ENCODE peak calls at places on chromosomes 13 and 19, in six cellular contexts. One of them, this sample, is unnamed.
A peak's percentile ranks its signal among the peaks of the same experiment; 100 is the strongest.

GRCh38 chr13:109191422-109191821 is 562.0 kb downstream of the MYO16 start:
- DNase-seq in H9: no peak
- DNase-seq in trophoblast cell: no peak
- DNase-seq in mesenchymal stem cell: no peak
- DNase-seq in H1: no peak
- DNase-seq in neuronal stem cell: no peak
- DNase-seq in this sample: no peak

GRCh38 chr13:110499621-110500281 is 61.8 kb downstream of the RAB20 start:
- DNase-seq in mesenchymal stem cell: peak; percentile 97
- DNase-seq in H1: no peak
- DNase-seq in trophoblast cell: no peak
- DNase-seq in neuronal stem cell: no peak
- DNase-seq in H9: no peak
- DNase-seq in this sample: peak; percentile 50

GRCh38 chr19:15180451-15181390 is 20.1 kb downstream of the NOTCH3 start:
- DNase-seq in neuronal stem cell: no peak
- DNase-seq in trophoblast cell: peak; percentile 81
- DNase-seq in mesenchymal stem cell: no peak
- DNase-seq in H9: peak; percentile 93
- DNase-seq in H1: peak; percentile 81
- DNase-seq in this sample: no peak

GRCh38 chr13:36819811-36820140 is 754 bp downstream of the RFXAP start:
- DNase-seq in H1: no peak
- DNase-seq in mesenchymal stem cell: peak; percentile 40
- DNase-seq in neuronal stem cell: peak; percentile 9
- DNase-seq in trophoblast cell: no peak
- DNase-seq in H9: peak; percentile 38
- DNase-seq in this sample: peak; percentile 36

GRCh38 chr13:45393941-45394570 is 24.1 kb downstream of the SLC25A30 start:
- DNase-seq in trophoblast cell: peak; percentile 52
- DNase-seq in H1: peak; percentile 49
- DNase-seq in mesenchymal stem cell: peak; percentile 55
- DNase-seq in H9: peak; percentile 72
- DNase-seq in neuronal stem cell: peak; percentile 48
- DNase-seq in this sample: peak; percentile 54

GRCh38 chr19:46191972-46192371 is 37.6 kb upstream of the IGFL1 start:
- DNase-seq in mesenchymal stem cell: no peak
- DNase-seq in trophoblast cell: no peak
- DNase-seq in H1: no peak
- DNase-seq in neuronal stem cell: no peak
- DNase-seq in H9: no peak
- DNase-seq in this sample: no peak

GRCh38 chr19:17479325-17479791 is 9.0 kb downstream of the SLC27A1 start:
- DNase-seq in H9: no peak
- DNase-seq in neuronal stem cell: no peak
- DNase-seq in H1: no peak
- DNase-seq in mesenchymal stem cell: peak; percentile 30
- DNase-seq in trophoblast cell: peak; percentile 78
- DNase-seq in this sample: peak; percentile 76

GRCh38 chr13:83065136-83065535 is 817.1 kb downstream of the SLITRK1 start:
- DNase-seq in H1: no peak
- DNase-seq in mesenchymal stem cell: peak; percentile 54
- DNase-seq in neuronal stem cell: no peak
- DNase-seq in trophoblast cell: no peak
- DNase-seq in H9: no peak
- DNase-seq in this sample: peak; percentile 63

GRCh38 chr13:41859555-41859954 is 101.4 kb downstream of the VWA8 start:
- DNase-seq in H1: no peak
- DNase-seq in trophoblast cell: no peak
- DNase-seq in H9: no peak
- DNase-seq in mesenchymal stem cell: peak; percentile 58
- DNase-seq in neuronal stem cell: no peak
- DNase-seq in this sample: no peak

GRCh38 chr19:38190061-38190460 is 34.0 kb downstream of the DPF1 start:
- DNase-seq in H9: no peak
- DNase-seq in trophoblast cell: no peak
- DNase-seq in neuronal stem cell: no peak
- DNase-seq in H1: no peak
- DNase-seq in mesenchymal stem cell: no peak
- DNase-seq in this sample: no peak

GRCh38 chr13:78323848-78324247 is 279.5 kb downstream of the POU4F1 start:
- DNase-seq in neuronal stem cell: no peak
- DNase-seq in H9: no peak
- DNase-seq in H1: no peak
- DNase-seq in trophoblast cell: no peak
- DNase-seq in mesenchymal stem cell: no peak
- DNase-seq in this sample: no peak

GRCh38 chr19:48578891-48579290 is 26.9 kb downstream of the SULT2B1 start:
- DNase-seq in trophoblast cell: peak; percentile 43
- DNase-seq in H9: no peak
- DNase-seq in mesenchymal stem cell: peak; percentile 34
- DNase-seq in H1: no peak
- DNase-seq in neuronal stem cell: no peak
- DNase-seq in this sample: peak; percentile 58

GRCh38 chr19:39411006-39411831 is 1.2 kb upstream of the PLEKHG2 start:
- DNase-seq in mesenchymal stem cell: peak; percentile 99
- DNase-seq in H1: peak; percentile 52
- DNase-seq in neuronal stem cell: no peak
- DNase-seq in trophoblast cell: peak; percentile 51
- DNase-seq in H9: no peak
- DNase-seq in this sample: peak; percentile 68

GRCh38 chr19:13795595-13796300 is 505 bp downstream of the ZSWIM4 start:
- DNase-seq in trophoblast cell: peak; percentile 42
- DNase-seq in mesenchymal stem cell: no peak
- DNase-seq in H9: peak; percentile 67
- DNase-seq in H1: no peak
- DNase-seq in neuronal stem cell: no peak
- DNase-seq in this sample: peak; percentile 28
- H3K18ac ChIP-seq in trophoblast cell: peak overlapping the region; percentile 66
- H3K18ac ChIP-seq in mesenchymal stem cell: peak overlapping the region; percentile 71
- H3K18ac ChIP-seq in H9: peak overlapping the region; percentile 72
- H3K18ac ChIP-seq in H1: no peak overlapping the region
- H3K18ac ChIP-seq in neuronal stem cell: peak overlapping the region; percentile 98
- H3K18ac ChIP-seq in this sample: peak overlapping the region; percentile 31

GRCh38 chr13:98253526-98253925 is 76.5 kb upstream of the RNF113B start:
- DNase-seq in neuronal stem cell: no peak
- DNase-seq in trophoblast cell: no peak
- DNase-seq in mesenchymal stem cell: peak; percentile 58
- DNase-seq in H1: no peak
- DNase-seq in H9: no peak
- DNase-seq in this sample: no peak

GRCh38 chr13:98258226-98258625 is 81.2 kb upstream of the RNF113B start:
- DNase-seq in mesenchymal stem cell: no peak
- DNase-seq in neuronal stem cell: no peak
- DNase-seq in H9: no peak
- DNase-seq in H1: no peak
- DNase-seq in trophoblast cell: no peak
- DNase-seq in this sample: no peak

GRCh38 chr13:98254541-98254940 is 77.5 kb upstream of the RNF113B start:
- DNase-seq in H9: no peak
- DNase-seq in trophoblast cell: no peak
- DNase-seq in mesenchymal stem cell: peak; percentile 71
- DNase-seq in H1: no peak
- DNase-seq in neuronal stem cell: no peak
- DNase-seq in this sample: peak; percentile 86

GRCh38 chr13:98251708-98252107 is 74.6 kb upstream of the RNF113B start:
- DNase-seq in H9: no peak
- DNase-seq in mesenchymal stem cell: no peak
- DNase-seq in trophoblast cell: peak; percentile 19
- DNase-seq in neuronal stem cell: no peak
- DNase-seq in H1: no peak
- DNase-seq in this sample: no peak

DNA sequence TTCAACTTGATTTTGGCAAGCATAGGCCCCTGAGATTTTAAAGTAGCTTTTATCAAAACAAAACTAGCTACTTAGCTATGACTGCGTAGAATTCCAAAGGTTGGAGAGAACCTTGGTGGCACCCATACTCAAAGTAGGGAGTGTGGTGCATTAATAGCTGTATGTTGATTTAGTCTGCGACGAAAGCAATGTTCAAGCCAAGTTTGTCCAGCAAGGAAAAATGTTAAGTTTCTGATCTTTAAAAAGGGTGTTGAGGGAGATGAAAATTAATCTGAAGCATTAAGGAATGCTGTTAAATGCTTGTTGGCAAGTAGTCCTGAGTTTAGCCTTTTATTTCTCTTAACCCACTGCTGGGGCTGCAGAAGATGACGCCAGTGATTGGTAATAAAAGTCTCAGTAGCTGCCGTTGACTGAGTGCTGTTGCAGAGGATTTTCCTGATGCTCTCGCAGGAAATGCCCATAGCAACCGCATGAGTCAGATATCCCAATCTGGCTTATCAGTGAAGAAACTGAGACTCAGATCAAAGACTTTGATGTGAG is 75.9 kb upstream of the RNF113B start:
- DNase-seq in H9: no peak
- DNase-seq in neuronal stem cell: no peak
- DNase-seq in H1: no peak
- DNase-seq in trophoblast cell: peak; percentile 67
- DNase-seq in mesenchymal stem cell: peak; percentile 87
- DNase-seq in this sample: peak; percentile 88
- H4K8ac ChIP-seq in H9: no peak overlapping the region
- H4K8ac ChIP-seq in neuronal stem cell: no peak overlapping the region
- H4K8ac ChIP-seq in H1: no peak overlapping the region
- H4K8ac ChIP-seq in trophoblast cell: no peak overlapping the region
- H4K8ac ChIP-seq in mesenchymal stem cell: no peak overlapping the region
- H4K8ac ChIP-seq in this sample: peak overlapping the region; percentile 49

DNA sequence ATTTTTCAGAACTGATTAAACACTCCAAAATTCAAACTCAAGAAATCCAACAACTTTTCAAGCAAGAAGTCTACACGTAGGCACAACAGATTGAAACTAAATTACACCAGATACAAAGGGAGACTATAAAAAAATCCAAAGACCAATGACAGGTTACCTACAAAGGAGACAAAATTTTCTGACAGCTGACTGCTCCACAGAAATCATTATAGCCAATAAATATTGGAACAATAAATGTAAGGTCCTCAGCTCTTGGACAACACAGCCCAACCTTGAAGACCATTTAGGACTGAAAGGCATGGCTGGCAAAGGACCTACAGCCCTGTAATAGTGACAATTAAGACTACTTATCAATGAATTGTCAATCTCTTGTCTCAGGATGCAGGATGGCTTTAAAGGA is 15.9 kb downstream of the ZNF350 start:
- DNase-seq in neuronal stem cell: no peak
- DNase-seq in H1: no peak
- DNase-seq in trophoblast cell: no peak
- DNase-seq in mesenchymal stem cell: no peak
- DNase-seq in H9: no peak
- DNase-seq in this sample: no peak
- H3K9me3 ChIP-seq in neuronal stem cell: peaks cover 91% of the 10 kb centered on the region
- H3K9me3 ChIP-seq in H1: peaks cover 69% of the 10 kb centered on the region
- H3K9me3 ChIP-seq in trophoblast cell: peaks cover 29% of the 10 kb centered on the region
- H3K9me3 ChIP-seq in mesenchymal stem cell: peaks cover 97% of the 10 kb centered on the region
- H3K9me3 ChIP-seq in H9: peaks cover 70% of the 10 kb centered on the region
- H3K9me3 ChIP-seq in this sample: peaks cover 77% of the 10 kb centered on the region

DNA sequence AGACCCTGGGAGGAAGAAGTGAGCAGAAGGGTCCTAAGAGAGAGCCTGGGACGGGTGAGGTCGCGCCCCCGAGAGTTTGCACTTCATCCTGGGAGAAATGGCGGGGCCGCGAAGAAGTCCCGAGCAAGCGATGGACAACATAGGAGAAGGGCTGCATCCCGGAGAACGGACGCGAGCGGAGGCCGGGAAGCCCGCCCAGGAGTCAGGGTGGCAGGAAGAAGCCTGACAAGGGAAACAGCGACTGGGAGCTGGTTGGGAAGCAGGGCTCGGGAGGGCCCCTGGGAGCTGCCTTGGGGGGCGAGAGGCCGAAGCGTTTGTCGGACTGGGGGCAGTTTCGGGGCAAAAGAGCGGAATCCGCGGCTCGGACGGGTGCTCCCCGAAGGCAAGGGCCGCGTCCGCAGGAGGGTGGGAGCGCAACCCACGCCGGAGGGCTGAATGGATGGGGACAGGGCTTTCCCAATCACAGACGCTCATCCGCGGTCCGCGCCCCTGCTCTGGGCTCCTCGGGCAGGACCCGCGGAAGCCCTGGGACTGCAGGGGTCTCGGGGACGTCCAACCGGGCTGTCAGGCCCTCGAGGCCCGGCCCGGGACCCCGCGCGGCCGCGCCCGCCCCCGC is 469 bp downstream of the ABHD17A start:
- DNase-seq in neuronal stem cell: no peak
- DNase-seq in mesenchymal stem cell: peak; percentile 37
- DNase-seq in H9: peak; percentile 30
- DNase-seq in trophoblast cell: no peak
- DNase-seq in H1: no peak
- DNase-seq in this sample: no peak
- H3K18ac ChIP-seq in neuronal stem cell: peak overlapping the region; percentile 65
- H3K18ac ChIP-seq in mesenchymal stem cell: peak overlapping the region; percentile 91
- H3K18ac ChIP-seq in H9: no peak overlapping the region
- H3K18ac ChIP-seq in trophoblast cell: peak overlapping the region; percentile 28
- H3K18ac ChIP-seq in H1: no peak overlapping the region
- H3K18ac ChIP-seq in this sample: no peak overlapping the region

GRCh38 chr13:43270043-43270830 is 246.9 kb downstream of the DNAJC15 start:
- DNase-seq in trophoblast cell: no peak
- DNase-seq in mesenchymal stem cell: peak; percentile 37
- DNase-seq in neuronal stem cell: no peak
- DNase-seq in H9: no peak
- DNase-seq in H1: no peak
- DNase-seq in this sample: peak; percentile 34
- H4K8ac ChIP-seq in trophoblast cell: no peak overlapping the region
- H4K8ac ChIP-seq in mesenchymal stem cell: no peak overlapping the region
- H4K8ac ChIP-seq in neuronal stem cell: no peak overlapping the region
- H4K8ac ChIP-seq in H9: no peak overlapping the region
- H4K8ac ChIP-seq in H1: no peak overlapping the region
- H4K8ac ChIP-seq in this sample: peak overlapping the region; percentile 23

DNA sequence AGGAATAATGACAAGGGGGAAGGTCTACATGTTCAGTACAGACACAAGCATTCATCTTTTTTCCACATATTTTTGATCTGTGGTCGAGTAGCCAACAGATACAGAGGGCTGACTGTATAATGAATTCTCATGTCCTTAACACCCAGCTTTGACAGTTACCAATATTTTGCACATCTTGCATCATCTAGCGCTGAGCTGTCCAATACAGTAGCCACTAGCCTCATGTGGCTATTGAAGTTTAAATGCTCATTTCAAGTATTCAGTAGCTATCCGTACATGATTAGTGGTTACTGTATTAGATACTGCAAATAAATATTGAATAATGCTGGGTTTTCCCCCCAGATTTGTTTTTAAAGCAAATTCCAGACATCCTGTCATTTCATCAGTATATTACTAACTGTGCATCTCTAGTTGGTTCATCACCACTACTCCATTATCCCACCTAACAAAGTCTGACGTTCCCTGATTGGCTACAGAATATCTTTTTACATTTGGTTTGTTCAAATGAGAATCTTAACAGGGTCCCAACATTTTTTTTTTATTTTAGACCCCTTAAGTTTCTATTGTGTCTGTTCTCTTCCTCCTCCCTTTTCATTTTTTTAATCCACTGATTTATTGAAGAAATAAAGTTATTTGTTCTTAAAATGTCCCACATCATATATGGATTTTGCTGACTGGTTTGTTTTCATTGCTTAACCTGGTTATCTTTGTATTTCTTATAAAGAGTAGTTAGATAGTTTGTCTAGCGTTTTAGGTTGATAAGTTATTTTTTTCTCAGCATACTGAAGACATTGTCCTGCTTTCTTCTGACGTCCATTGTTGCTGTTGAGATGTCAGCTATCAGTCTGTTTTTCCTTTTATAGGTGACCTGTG is 8.2 kb downstream of the ZNF177 start:
- DNase-seq in neuronal stem cell: no peak
- DNase-seq in H1: no peak
- DNase-seq in mesenchymal stem cell: no peak
- DNase-seq in H9: no peak
- DNase-seq in trophoblast cell: no peak
- DNase-seq in this sample: no peak
- H3K9me3 ChIP-seq in neuronal stem cell: peaks cover 38% of the 10 kb centered on the region
- H3K9me3 ChIP-seq in H1: peaks cover 34% of the 10 kb centered on the region
- H3K9me3 ChIP-seq in mesenchymal stem cell: peaks cover 99% of the 10 kb centered on the region
- H3K9me3 ChIP-seq in H9: peaks cover 37% of the 10 kb centered on the region
- H3K9me3 ChIP-seq in trophoblast cell: peaks cover 4% of the 10 kb centered on the region
- H3K9me3 ChIP-seq in this sample: peaks cover 31% of the 10 kb centered on the region

This sample was measured in IMR-90.